ENCODE peak calls at places on chromosomes 1 and 21, in six cellular contexts. K, M, E, G, H and S are unnamed samples.

GRCh38 chr21:27511241-27511640 is 544.4 kb upstream of the ADAMTS5 start:
- DNase-seq in K (no peak), M (no peak), E (no peak), G (no peak), H (no peak), S (no peak)

GRCh38 chr21:31930001-31930400 is 57.2 kb downstream of the HUNK start:
- DNase-seq in K (no peak), M (no peak), E (no peak), G (no peak), H (no peak), S (no peak)

GRCh38 chr1:12369258-12369657 is 139.4 kb downstream of the VPS13D start:
- DNase-seq in K (no peak), M (no peak), E (no peak), G (no peak), H (no peak), S (no peak)

GRCh38 chr1:239976130-239976968 is 115.3 kb upstream of the FMN2 start:
- DNase-seq in K (no peak), M (no peak), E (peak), G (peak), H (peak), S (no peak)

GRCh38 chr1:89041055-89041707 is 18.5 kb upstream of the GBP3 start:
- DNase-seq in K (no peak), M (no peak), E (peak), G (no peak), H (peak), S (no peak)

GRCh38 chr1:15322648-15323350 is 75.8 kb downstream of the FHAD1 start:
- DNase-seq in K (no peak), M (no peak), E (no peak), G (no peak), H (no peak), S (no peak)

GRCh38 chr1:212852105-212852688 is 4.7 kb upstream of the SPATA45 start:
- DNase-seq in K (no peak), M (no peak), E (no peak), G (no peak), H (no peak), S (no peak)

GRCh38 chr1:37741130-37741529 is 23.8 kb downstream of the EPHA10 start:
- DNase-seq in K (no peak), M (no peak), E (peak), G (no peak), H (peak), S (no peak)

GRCh38 chr1:248631354-248632041 is 3.4 kb downstream of the OR2T11 start:
- DNase-seq in K (no peak), M (no peak), E (no peak), G (no peak), H (no peak), S (no peak)

GRCh38 chr1:246597340-246597739 is 31.1 kb downstream of the CNST start:
- DNase-seq in K (no peak), M (no peak), E (peak), G (no peak), H (peak), S (no peak)

GRCh38 chr1:38451541-38451993 is 405.0 kb upstream of the POU3F1 start:
- DNase-seq in K (peak), M (no peak), E (peak), G (no peak), H (peak), S (no peak)

GRCh38 chr1:248802454-248802853 is 23.3 kb downstream of the SH3BP5L start:
- DNase-seq in K (no peak), M (no peak), E (no peak), G (no peak), H (no peak), S (no peak)

GRCh38 chr21:43306911-43307676 is 119.8 kb downstream of the SIK1 start:
- DNase-seq in K (peak), M (peak), E (peak), G (no peak), H (no peak), S (peak)

GRCh38 chr1:193614817-193615216 is 428.4 kb upstream of the B3GALT2 start:
- DNase-seq in K (no peak), M (no peak), E (peak), G (no peak), H (peak), S (no peak)

GRCh38 chr1:21906173-21907078 is 30.7 kb downstream of the HSPG2 start:
- DNase-seq in K (peak), M (no peak), E (no peak), G (no peak), H (peak), S (no peak)

GRCh38 chr1:14742181-14742980 is 143.9 kb downstream of the KAZN start:
- DNase-seq in K (no peak), M (no peak), E (peak), G (no peak), H (peak), S (no peak)

GRCh38 chr1:38578444-38578951 is 281.1 kb downstream of the RRAGC start:
- DNase-seq in K (no peak), M (no peak), E (no peak), G (no peak), H (no peak), S (no peak)

DNA sequence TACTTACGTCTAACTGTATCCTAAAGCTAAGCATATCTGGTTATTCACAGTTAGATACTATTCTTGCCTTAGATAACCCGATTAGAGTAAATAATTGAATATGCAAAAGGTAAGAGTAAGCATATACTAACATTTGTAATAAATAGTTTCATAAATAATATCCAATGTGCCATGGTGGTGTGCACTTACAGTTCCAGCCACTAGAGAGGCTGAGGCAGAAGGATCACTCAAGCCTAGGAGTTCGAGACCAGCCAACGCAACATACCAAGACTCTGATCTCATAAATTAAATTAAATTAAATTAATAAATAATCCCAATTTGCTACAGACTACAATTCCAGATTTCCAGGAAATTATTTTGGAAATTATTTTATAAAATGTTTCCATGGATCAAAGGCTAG is 12.2 kb downstream of the ARID4B start:
- DNase-seq in K (no peak), M (no peak), E (no peak), G (no peak), H (no peak), S (no peak)
- TF ChIP-seq CTCF in K (no peak), M (peak), E (no peak), G (no peak), H (no peak), S (no peak)

GRCh38 chr21:22342855-22343254 is 1344.6 kb downstream of the NCAM2 start:
- DNase-seq in K (no peak), M (no peak), E (no peak), G (no peak), H (no peak), S (no peak)
- TF ChIP-seq CTCF in K (no peak), M (no peak), E (no peak), G (no peak), H (no peak), S (no peak)

GRCh38 chr1:44805311-44806024 is 1.7 kb downstream of the DYNLT4 start:
- DNase-seq in K (peak), M (peak), E (no peak), G (no peak), H (no peak), S (peak)
- TF ChIP-seq CTCF in K (no peak), M (no peak), E (peak), G (no peak), H (no peak), S (peak)

GRCh38 chr1:1956101-1956500 is 37.0 kb upstream of the TMEM52 start:
- DNase-seq in K (no peak), M (no peak), E (no peak), G (no peak), H (no peak), S (no peak)

GRCh38 chr1:1956586-1957532 is 37.8 kb upstream of the TMEM52 start:
- DNase-seq in K (no peak), M (no peak), E (no peak), G (no peak), H (no peak), S (peak)

GRCh38 chr1:1954015-1954414 is 34.9 kb upstream of the TMEM52 start:
- DNase-seq in K (peak), M (no peak), E (no peak), G (no peak), H (no peak), S (peak)

GRCh38 chr1:1954831-1955441 is 35.9 kb upstream of the TMEM52 start:
- DNase-seq in K (peak), M (no peak), E (no peak), G (no peak), H (no peak), S (peak)

GRCh38 chr1:1955651-1956094 is 36.6 kb upstream of the TMEM52 start:
- DNase-seq in K (peak), M (no peak), E (no peak), G (no peak), H (no peak), S (peak)
- TF ChIP-seq CTCF in K (no peak), M (no peak), E (no peak), G (no peak), H (no peak), S (no peak)

GRCh38 chr1:3011127-3011526 is 10.1 kb upstream of the ACTRT2 start:
- DNase-seq in K (peak), M (peak), E (no peak), G (no peak), H (no peak), S (peak)

GRCh38 chr1:3013371-3014038 is 7.8 kb upstream of the ACTRT2 start:
- DNase-seq in K (peak), M (peak), E (no peak), G (no peak), H (no peak), S (peak)

GRCh38 chr1:3011631-3012510 is 9.4 kb upstream of the ACTRT2 start:
- DNase-seq in K (peak), M (peak), E (no peak), G (no peak), H (no peak), S (peak)

GRCh38 chr1:3014041-3014440 is 7.2 kb upstream of the ACTRT2 start:
- DNase-seq in K (peak), M (no peak), E (no peak), G (no peak), H (no peak), S (peak)

DNA sequence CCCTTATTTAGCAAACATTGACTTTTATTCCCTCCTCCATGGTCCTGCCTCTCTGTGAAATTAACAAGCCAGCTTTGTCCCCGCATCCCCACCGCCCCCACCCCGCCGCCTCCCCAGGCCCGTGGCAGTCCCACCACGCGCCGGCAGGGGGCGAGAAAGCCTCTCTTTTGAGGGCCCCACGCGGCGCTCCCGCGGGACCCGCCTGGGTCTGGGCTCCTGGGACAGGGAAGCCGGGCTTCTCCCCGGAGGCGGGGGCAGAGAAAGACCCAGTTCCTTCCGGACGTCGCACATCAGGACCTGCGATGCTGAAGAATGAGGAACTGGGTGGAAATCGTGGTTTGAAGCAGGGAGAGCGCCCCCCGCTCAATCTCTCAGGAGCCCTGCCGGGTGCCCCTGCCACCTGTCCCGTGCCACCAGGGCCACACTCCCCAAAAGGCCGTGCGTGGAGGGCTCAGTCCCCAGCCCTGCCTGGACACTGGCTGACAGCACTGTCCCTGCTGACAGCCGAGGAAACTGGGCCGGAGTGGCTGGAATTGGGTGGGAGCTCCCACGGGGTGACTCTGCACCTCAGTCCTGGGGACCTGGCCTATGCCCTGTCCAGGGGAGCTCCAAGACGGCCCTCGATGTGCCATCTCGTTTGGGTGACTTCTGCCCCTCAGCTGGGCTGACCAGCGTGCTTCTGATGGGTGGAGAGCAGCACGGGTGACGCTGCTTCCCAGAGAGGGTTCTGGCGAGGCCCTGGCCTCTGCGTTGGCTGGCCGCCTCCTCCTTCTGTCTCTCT is 8.6 kb upstream of the ACTRT2 start:
- DNase-seq in K (peak), M (peak), E (no peak), G (peak), H (no peak), S (peak)
- TF ChIP-seq CTCF in K (peak), M (peak), E (peak), G (peak), H (peak), S (peak)

GRCh38 chr1:99348375-99349132 is 84.3 kb downstream of the PLPPR4 start:
- DNase-seq in K (no peak), M (no peak), E (no peak), G (no peak), H (no peak), S (no peak)

GRCh38 chr1:99347041-99347684 is 82.9 kb downstream of the PLPPR4 start:
- DNase-seq in K (no peak), M (no peak), E (no peak), G (no peak), H (no peak), S (no peak)
- TF ChIP-seq CTCF in K (no peak), M (no peak), E (no peak), G (no peak), H (no peak), S (no peak)